ENCODE peak calls at places on chromosomes 2 and 18, in four cellular contexts. V is astrocyte of the spinal cord, S is AG09309, A is lower leg skin. U is an unnamed sample.
A peak's percentile ranks its signal among the peaks of the same experiment; 100 is the strongest.

GRCh38 chr18:67417864-67418523 is 98.5 kb downstream of the DSEL start:
- DNase-seq in A (no peak), V (peak; percentile 54), S (no peak), U (no peak)

GRCh38 chr2:233350708-233351107 is 3.6 kb upstream of the DGKD start:
- DNase-seq in S (peak; percentile 75), V (peak; percentile 87), A (no peak), U (peak; percentile 62)

GRCh38 chr2:86480105-86480504 is 38.9 kb downstream of the KDM3A start:
- DNase-seq in V (no peak), S (no peak), A (no peak), U (no peak)

GRCh38 chr2:74690571-74690970 is 36.5 kb downstream of the SEMA4F start:
- DNase-seq in A (peak; percentile 30), S (peak; percentile 40), V (peak; percentile 63), U (peak; percentile 28)

GRCh38 chr18:63590368-63590767 is 3.2 kb downstream of the SERPINB13 start:
- DNase-seq in S (no peak), V (no peak), A (no peak), U (no peak)

GRCh38 chr2:95312543-95313205 is 15.5 kb downstream of the KCNIP3 start:
- DNase-seq in V (no peak), S (no peak), A (no peak), U (no peak)

GRCh38 chr18:532023-532422 is 31.5 kb upstream of the COLEC12 start:
- DNase-seq in V (no peak), A (peak; percentile 40), S (no peak), U (no peak)

GRCh38 chr2:16763493-16763899 is 97.9 kb upstream of the CYRIA start:
- DNase-seq in V (no peak), S (no peak), A (no peak), U (no peak)

GRCh38 chr2:117330611-117331010 is 483.9 kb upstream of the DDX18 start:
- DNase-seq in A (no peak), V (no peak), S (no peak), U (no peak)

GRCh38 chr2:129936334-129936934 is 43.0 kb upstream of the RAB6C start:
- DNase-seq in S (no peak), A (peak; percentile 43), V (peak; percentile 22), U (no peak)

GRCh38 chr2:59249441-59250330 is 1008.6 kb upstream of the FANCL start:
- DNase-seq in A (no peak), S (no peak), V (peak; percentile 1), U (no peak)

GRCh38 chr18:41887100-41887499 is 67.9 kb upstream of the PIK3C3 start:
- DNase-seq in V (no peak), S (no peak), A (no peak), U (no peak)

GRCh38 chr2:207290833-207291232 is 125.1 kb upstream of the KLF7 start:
- DNase-seq in A (no peak), V (no peak), S (no peak), U (no peak)

GRCh38 chr2:44707945-44708645 is 233.4 kb upstream of the SIX3 start:
- DNase-seq in S (no peak), A (no peak), V (no peak), U (no peak)

GRCh38 chr2:38601463-38602135 is 1.1 kb downstream of the HNRNPLL start:
- DNase-seq in S (no peak), A (peak; percentile 22), V (peak; percentile 58), U (no peak)

GRCh38 chr2:195333869-195334268 is 323.2 kb upstream of the SLC39A10 start:
- DNase-seq in V (no peak), A (no peak), S (no peak), U (no peak)

GRCh38 chr2:124776332-124776731 is 751.2 kb downstream of the CNTNAP5 start:
- DNase-seq in A (no peak), S (no peak), V (no peak), U (no peak)

GRCh38 chr2:48240912-48241311 is 289.0 kb upstream of the STON1 start:
- DNase-seq in V (no peak), S (no peak), A (no peak), U (no peak)

GRCh38 chr2:163736433-163737168 is 793 bp upstream of the FIGN start:
- DNase-seq in S (no peak), V (peak; percentile 48), A (no peak), U (no peak)

GRCh38 chr2:72146357-72147302 is 1.0 kb downstream of the CYP26B1 start:
- DNase-seq in A (no peak), S (no peak), V (no peak), U (no peak)
- H3K4me3 ChIP-seq in A (peak overlapping the region; percentile 26), S (no peak overlapping the region), V (no peak overlapping the region), U (peak overlapping the region; percentile 10)

GRCh38 chr18:46621111-46621766 is 35.8 kb downstream of the LOXHD1 start:
- DNase-seq in V (no peak), A (peak; percentile 3), S (no peak), U (no peak)
- TF ChIP-seq CTCF in V (no peak), A (no peak), S (no peak), U (no peak)

GRCh38 chr18:59697236-59697932 is at the start of gene CCBE1:
- DNase-seq in V (peak; percentile 86), A (peak; percentile 36), S (no peak), U (no peak)
- H3K4me3 ChIP-seq in V (peak within 1 kb of the TSS; percentile 76), A (peak within 1 kb of the TSS; percentile 21), S (peak within 1 kb of the TSS; percentile 82), U (peak within 1 kb of the TSS; percentile 73)

GRCh38 chr2:120053891-120054290 is 41.0 kb downstream of the EPB41L5 start:
- DNase-seq in A (no peak), S (no peak), V (peak; percentile 13), U (peak; percentile 9)

GRCh38 chr2:120064664-120065063 is 51.8 kb downstream of the EPB41L5 start:
- DNase-seq in S (no peak), A (no peak), V (peak; percentile 5), U (no peak)

GRCh38 chr2:120060088-120060623 is 47.3 kb downstream of the EPB41L5 start:
- DNase-seq in S (no peak), V (no peak), A (no peak), U (no peak)

GRCh38 chr2:120059483-120059882 is 46.6 kb downstream of the EPB41L5 start:
- DNase-seq in V (no peak), A (no peak), S (no peak), U (no peak)
- TF ChIP-seq CTCF in V (no peak), A (no peak), S (no peak), U (no peak)

DNA sequence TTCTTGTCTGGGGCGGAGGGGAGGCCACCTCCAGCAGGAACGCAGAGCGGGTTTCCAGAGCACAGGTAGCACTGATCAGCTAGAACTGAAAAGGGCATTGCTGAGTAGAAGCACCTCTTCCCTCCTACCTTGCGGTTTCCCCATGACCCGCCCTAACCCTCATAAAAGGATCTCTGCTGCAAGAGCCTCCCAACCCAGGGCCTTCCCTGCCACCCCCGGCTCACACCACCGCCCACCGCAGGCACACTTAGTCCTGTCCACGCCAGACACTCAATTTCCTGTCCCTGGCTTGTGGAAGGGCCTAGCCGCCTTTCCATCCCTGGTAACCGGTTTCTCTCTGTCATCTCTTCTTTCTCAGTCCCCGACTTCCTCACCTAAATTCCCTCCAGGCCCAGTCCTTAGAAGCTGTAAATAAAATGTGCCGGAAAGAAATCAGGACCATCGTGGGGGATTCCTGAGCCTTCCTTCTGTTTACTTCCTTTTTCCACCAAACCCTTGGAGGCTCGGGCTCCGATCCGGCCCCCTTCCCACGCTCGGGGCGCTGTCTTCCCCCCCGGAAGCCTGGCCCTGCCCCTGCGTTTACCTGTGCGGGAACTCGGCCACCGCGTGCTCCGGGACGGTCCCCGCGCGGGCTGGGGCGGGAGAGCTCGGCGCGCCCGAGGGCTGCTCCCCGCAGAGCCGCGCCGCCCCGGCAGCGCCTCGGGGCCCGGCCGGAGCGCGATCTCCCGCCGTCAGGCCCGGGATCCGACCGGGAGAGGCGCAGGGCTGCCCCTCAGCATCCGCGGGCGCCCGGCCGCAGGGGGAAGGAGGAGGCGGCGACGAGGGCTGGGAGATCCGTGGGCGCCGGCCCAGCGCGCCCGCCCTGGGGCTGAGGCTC is 699 bp downstream of the ADCY3 start:
- DNase-seq in V (no peak), A (no peak), S (no peak), U (no peak)
- H3K4me3 ChIP-seq in V (peak overlapping the region; percentile 51), A (peak overlapping the region; percentile 59), S (peak overlapping the region; percentile 52), U (peak overlapping the region; percentile 48)

GRCh38 chr2:53442783-53443182 is 324.8 kb upstream of the CHAC2 start:
- DNase-seq in V (no peak), A (no peak), S (no peak), U (no peak)
- TF ChIP-seq CTCF in V (peak; percentile 3), A (no peak), S (no peak), U (no peak)

DNA sequence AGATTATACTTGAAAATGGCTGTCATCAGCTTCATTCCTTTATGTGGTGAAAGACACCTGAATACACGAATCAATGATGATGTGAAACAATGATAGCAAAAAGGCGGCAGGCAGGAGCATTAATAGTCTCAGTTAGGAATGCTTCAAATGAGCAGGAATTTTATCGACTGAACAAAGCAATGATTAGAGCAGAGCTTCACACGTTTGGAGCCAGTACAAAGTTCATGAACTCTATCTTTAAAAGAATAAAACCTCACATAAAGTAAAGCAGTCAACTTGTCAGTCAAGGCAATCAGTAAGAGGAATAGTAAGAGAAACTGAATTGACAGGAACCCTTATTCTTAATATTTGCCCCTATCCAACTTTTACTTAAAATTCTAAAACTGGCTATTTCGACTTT is 78.4 kb upstream of the SERTAD2 start:
- DNase-seq in A (no peak), S (no peak), V (no peak), U (no peak)
- H3K4me3 ChIP-seq in A (no peak overlapping the region), S (no peak overlapping the region), V (no peak overlapping the region), U (no peak overlapping the region)

U was measured in astrocyte of the cerebellum.